ENCODE peak calls at places on chromosomes 2 and 18, in four cellular contexts. Q is transverse colon; T is CD4-positive, alpha-beta memory T cell; I is body of pancreas. X is an unnamed sample. For H3K4me1, the result is how much of the 10 kb centered on the place peaks cover.

GRCh38 chr2:120434909-120435308 is 89.0 kb downstream of the INHBB start:
- DNase-seq in I (no peak), T (no peak), Q (no peak), X (no peak)

GRCh38 chr2:68466361-68466777 is 725 bp downstream of the FBXO48 start:
- DNase-seq in I (no peak), Q (peak), T (peak), X (peak)

GRCh38 chr2:76870011-76870410 is 652.2 kb downstream of the LRRTM4 start:
- DNase-seq in Q (no peak), I (no peak), T (no peak), X (peak)

GRCh38 chr2:218387369-218388194 is 5.5 kb downstream of the SLC11A1 start:
- DNase-seq in I (peak), Q (peak), T (no peak), X (peak)

GRCh38 chr2:70116936-70117554 is 29.8 kb downstream of the PCBP1 start:
- DNase-seq in T (no peak), I (no peak), Q (no peak), X (no peak)

GRCh38 chr2:105919191-105919811 is 174.6 kb downstream of the NCK2 start:
- DNase-seq in T (no peak), Q (peak), I (peak), X (peak)

GRCh38 chr2:239800785-239801184 is 224.4 kb downstream of the NDUFA10 start:
- DNase-seq in Q (no peak), T (no peak), I (no peak), X (no peak)

GRCh38 chr2:164954954-164955701 is at the start of gene SLC38A11:
- DNase-seq in Q (peak), I (peak), T (no peak), X (peak)

GRCh38 chr18:42137671-42138375 is 182.8 kb downstream of the PIK3C3 start:
- DNase-seq in T (no peak), I (no peak), Q (no peak), X (no peak)

GRCh38 chr2:45874324-45874723 is 222.8 kb downstream of the PRKCE start:
- DNase-seq in Q (peak), I (peak), T (no peak), X (no peak)

GRCh38 chr2:58973831-58974281 is 732.7 kb upstream of the FANCL start:
- DNase-seq in T (no peak), Q (no peak), I (no peak), X (peak)

GRCh38 chr18:23196119-23197004 is 61.1 kb downstream of the CABLES1 start:
- DNase-seq in Q (no peak), I (no peak), T (no peak), X (peak)

GRCh38 chr2:132416080-132416911 is at the start of gene GPR39:
- DNase-seq in I (peak), Q (peak), T (no peak), X (peak)

GRCh38 chr2:112665113-112665780 is 19.5 kb downstream of the SLC20A1 start:
- DNase-seq in Q (no peak), I (no peak), T (no peak), X (no peak)

GRCh38 chr18:24584205-24584604 is 123.8 kb downstream of the HRH4 start:
- DNase-seq in T (no peak), I (no peak), Q (no peak), X (no peak)

GRCh38 chr18:75241705-75242104 is 31.1 kb downstream of the TSHZ1 start:
- DNase-seq in I (no peak), T (no peak), Q (no peak), X (no peak)

GRCh38 chr18:40382191-40382590 is 1572.8 kb upstream of the PIK3C3 start:
- DNase-seq in I (no peak), Q (no peak), T (no peak), X (no peak)

GRCh38 chr2:137924019-137924418 is 40.3 kb upstream of the HNMT start:
- DNase-seq in Q (no peak), I (no peak), T (no peak), X (no peak)

GRCh38 chr2:40367652-40368051 is 84.2 kb downstream of the SLC8A1 start:
- DNase-seq in I (no peak), T (no peak), Q (no peak), X (no peak)

GRCh38 chr2:31440764-31441163 is 26.2 kb upstream of the XDH start:
- DNase-seq in I (no peak), T (no peak), Q (no peak), X (no peak)

GRCh38 chr18:44895176-44895798 is 214.6 kb downstream of the SETBP1 start:
- DNase-seq in I (peak), Q (peak), T (no peak), X (peak)

GRCh38 chr2:202574541-202574940 is 60.2 kb upstream of the FAM117B start:
- DNase-seq in T (no peak), Q (no peak), I (no peak), X (no peak)

GRCh38 chr2:10709290-10709939 is 12.0 kb upstream of the ATP6V1C2 start:
- DNase-seq in I (no peak), T (no peak), Q (peak), X (peak)

GRCh38 chr2:84481702-84482101 is 22.6 kb upstream of the SUCLG1 start:
- DNase-seq in Q (no peak), T (peak), I (no peak), X (no peak)

GRCh38 chr2:160375037-160375436 is 118.6 kb downstream of the RBMS1 start:
- DNase-seq in T (no peak), I (no peak), Q (no peak), X (no peak)

GRCh38 chr18:49640741-49641140 is 78.9 kb downstream of the LIPG start:
- DNase-seq in Q (no peak), T (no peak), I (no peak), X (no peak)

GRCh38 chr2:25207078-25207545 is 38.7 kb upstream of the POMC start:
- DNase-seq in I (no peak), Q (no peak), T (no peak), X (no peak)

GRCh38 chr2:169091761-169092523 is 22.6 kb downstream of the DHRS9 start:
- DNase-seq in T (no peak), Q (peak), I (peak), X (no peak)

GRCh38 chr2:212928681-212929080 is 222.7 kb downstream of the IKZF2 start:
- DNase-seq in I (no peak), Q (no peak), T (no peak), X (no peak)

GRCh38 chr2:197598450-197598849 is 76.9 kb downstream of the RFTN2 start:
- DNase-seq in I (no peak), Q (no peak), T (no peak), X (no peak)

GRCh38 chr18:26549486-26550435 is 1.4 kb upstream of the KCTD1 start:
- DNase-seq in I (peak), T (no peak), Q (peak), X (peak)

GRCh38 chr2:233065954-233066470 is 5.9 kb downstream of the INPP5D start:
- DNase-seq in I (no peak), Q (no peak), T (no peak), X (no peak)

GRCh38 chr18:36355511-36355910 is 58.0 kb downstream of the FHOD3 start:
- DNase-seq in I (no peak), T (no peak), Q (no peak), X (no peak)

GRCh38 chr2:73291461-73292315 is 1.7 kb downstream of the EGR4 start:
- DNase-seq in I (no peak), Q (no peak), T (no peak), X (no peak)

DNA sequence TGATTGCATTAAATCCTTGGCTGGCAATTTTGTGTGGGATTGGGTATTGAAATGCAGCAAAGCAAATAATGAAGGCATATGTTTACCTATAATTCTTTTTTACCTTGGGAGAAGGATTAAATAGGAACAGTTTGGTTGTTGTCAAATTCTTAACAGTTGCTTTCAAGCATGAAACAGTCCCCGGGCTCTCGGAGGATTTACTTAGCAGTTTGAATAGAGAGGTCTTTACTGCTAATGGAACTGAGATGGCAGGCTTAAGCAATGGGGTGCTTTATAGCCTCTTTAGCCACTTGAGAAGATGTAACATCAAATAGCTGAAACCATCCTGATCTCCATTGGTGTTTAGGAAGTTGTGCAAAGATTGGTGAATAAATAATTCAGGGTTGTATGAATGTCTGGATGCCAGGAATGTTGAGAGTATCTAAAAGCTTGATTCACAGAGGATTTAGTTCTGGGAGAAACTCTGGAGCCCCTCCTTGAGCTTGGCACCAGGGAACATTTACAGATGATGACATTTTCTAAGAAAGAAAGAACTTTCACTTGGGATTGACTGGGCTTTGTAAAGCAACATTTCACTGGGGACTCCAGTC is 51.8 kb downstream of the PTPRM start:
- DNase-seq in Q (no peak), I (no peak), T (no peak), X (no peak)
- H3K4me1 ChIP-seq in Q (under half), I (under half), T (under half), X (under half)

DNA sequence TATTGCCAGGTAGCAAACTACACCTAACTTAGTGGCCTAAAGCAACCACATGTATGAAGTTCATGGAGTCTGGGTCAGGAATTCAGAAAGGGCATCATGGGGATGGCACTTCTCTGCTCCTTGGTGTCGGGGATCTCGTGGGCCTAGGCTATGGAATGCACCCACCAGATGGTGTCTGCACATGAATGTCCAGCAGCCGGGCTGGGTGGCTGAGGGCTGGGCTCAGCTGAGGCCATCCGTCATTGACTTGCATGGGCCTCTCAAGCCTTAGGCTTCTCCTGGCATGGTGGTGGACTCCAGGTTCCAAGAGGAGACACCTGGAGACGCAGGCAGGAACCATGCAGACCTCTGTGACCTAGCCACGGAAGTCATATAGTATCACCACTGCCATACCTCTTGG is 26.0 kb upstream of the RPL31 start:
- DNase-seq in T (no peak), Q (no peak), I (no peak), X (no peak)
- H3K4me1 ChIP-seq in T (under half), Q (under half), I (under half), X (under half)

DNA sequence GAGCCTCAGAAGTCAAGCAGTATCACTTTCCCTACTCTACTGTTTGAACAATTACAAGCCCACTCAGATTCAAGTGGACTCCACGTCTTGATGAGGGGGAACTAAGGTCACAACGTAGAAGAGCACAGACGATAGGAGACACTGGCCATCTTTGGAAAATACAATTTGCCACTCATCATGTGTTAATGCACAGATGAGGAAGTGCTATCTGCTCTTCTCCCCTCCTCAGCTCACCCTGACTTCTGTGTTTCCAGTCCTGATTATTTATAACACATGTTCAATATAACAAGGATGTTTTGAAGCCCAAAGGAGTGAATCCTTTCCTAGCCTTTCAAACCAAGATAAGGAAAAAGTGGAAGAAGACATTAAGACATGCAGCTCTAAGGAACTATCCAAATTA is 76.1 kb upstream of the CYP1B1 start:
- DNase-seq in Q (no peak), T (no peak), I (no peak), X (no peak)
- H3K4me1 ChIP-seq in Q (under half), T (under half), I (under half), X (under half)

GRCh38 chr18:9924371-9924943 is 10.6 kb downstream of the VAPA start:
- DNase-seq in Q (no peak), I (no peak), T (no peak), X (no peak)
- H3K4me1 ChIP-seq in Q (half or more), I (half or more), T (half or more), X (under half)

GRCh38 chr2:152409691-152410597 is 75.0 kb downstream of the FMNL2 start:
- DNase-seq in T (no peak), I (peak), Q (no peak), X (no peak)
- H3K4me1 ChIP-seq in T (under half), I (half or more), Q (under half), X (under half)

DNA sequence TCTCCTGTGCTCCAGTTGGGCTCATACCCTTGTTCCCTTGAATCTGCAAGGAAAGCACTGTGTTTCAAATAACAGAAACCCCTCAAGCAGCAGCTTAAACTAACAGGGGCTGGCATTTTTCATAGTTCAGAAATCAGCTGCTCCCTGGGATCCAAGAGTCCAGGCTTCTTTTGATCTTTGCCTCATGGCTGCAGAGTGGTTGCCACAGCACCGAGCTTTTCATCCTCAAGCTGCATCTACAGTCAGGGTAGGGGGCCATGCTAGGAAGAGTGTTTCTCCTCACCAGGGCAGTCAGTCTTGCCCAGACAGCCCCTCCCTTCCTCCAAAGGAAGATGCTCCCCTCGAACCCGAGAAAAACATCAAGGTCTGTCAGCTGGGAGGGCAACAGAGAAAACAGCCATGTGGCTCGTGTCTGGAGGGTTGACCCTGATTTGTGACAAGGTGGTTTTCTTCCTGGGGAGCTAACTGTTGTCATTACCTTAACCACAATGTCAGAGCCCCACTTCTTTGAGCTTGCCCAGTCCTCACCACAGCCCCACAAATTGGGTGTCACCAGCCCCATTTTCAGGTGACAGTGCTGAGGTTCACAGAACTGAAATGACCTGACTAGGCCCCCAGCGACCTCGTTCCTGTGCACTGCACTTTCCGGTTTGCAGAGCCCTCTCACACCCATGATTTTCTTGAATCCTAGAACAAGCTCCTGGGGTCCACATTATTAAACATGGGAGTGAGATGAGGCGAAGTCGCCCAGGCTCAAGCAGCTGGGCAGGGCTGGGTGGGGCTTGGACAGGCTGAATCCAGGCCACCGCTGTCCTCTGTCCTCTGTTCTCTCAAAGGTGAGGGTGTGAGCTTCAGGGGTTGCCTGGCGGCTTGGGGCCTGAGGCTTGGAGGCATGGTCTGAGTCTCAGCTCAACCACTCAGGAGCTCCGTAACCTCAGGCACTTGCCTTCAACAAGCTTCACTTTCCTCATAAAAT is 21.9 kb downstream of the ATOH8 start:
- DNase-seq in Q (no peak), T (no peak), I (no peak), X (no peak)
- H3K4me1 ChIP-seq in Q (under half), T (under half), I (under half), X (under half)

DNA sequence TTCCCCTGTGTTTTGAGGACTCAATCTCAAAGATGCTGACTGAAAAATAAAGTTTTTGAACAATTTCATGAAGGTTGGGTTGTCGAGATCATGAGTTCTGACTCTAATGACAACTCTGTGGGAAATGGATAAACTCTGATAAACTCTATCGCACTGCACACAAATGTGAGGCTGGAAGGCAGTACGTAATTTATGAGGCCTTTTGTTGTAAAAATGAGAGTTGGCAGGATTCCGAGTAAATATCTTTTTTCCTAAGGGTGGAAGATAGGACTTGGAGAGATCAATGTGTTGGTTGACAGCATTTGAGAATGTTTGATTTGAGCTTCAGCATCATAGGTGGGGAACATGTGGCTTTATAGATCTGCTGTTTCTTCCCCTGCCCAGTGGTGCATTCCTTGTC is 90.4 kb downstream of the SPTBN1 start:
- DNase-seq in I (no peak), T (no peak), Q (no peak), X (no peak)
- H3K4me1 ChIP-seq in I (under half), T (under half), Q (half or more), X (under half)

GRCh38 chr2:19544020-19544383 is 185.6 kb upstream of the OSR1 start:
- DNase-seq in I (no peak), T (no peak), Q (no peak), X (no peak)

GRCh38 chr2:19543271-19544019 is 185.0 kb upstream of the OSR1 start:
- DNase-seq in T (no peak), Q (no peak), I (no peak), X (no peak)

GRCh38 chr2:19542796-19543195 is 184.4 kb upstream of the OSR1 start:
- DNase-seq in T (no peak), Q (no peak), I (no peak), X (no peak)

GRCh38 chr2:19540739-19541503 is 182.5 kb upstream of the OSR1 start:
- DNase-seq in T (no peak), I (no peak), Q (peak), X (peak)

GRCh38 chr2:19541884-19542283 is 183.5 kb upstream of the OSR1 start:
- DNase-seq in Q (no peak), T (no peak), I (no peak), X (no peak)
- H3K4me1 ChIP-seq in Q (under half), T (under half), I (under half), X (under half)

GRCh38 chr2:30147715-30148611 is 1.2 kb downstream of the YPEL5 start:
- DNase-seq in T (peak), I (peak), Q (peak), X (peak)

GRCh38 chr2:30150786-30151185 is 4.0 kb downstream of the YPEL5 start:
- DNase-seq in T (no peak), Q (no peak), I (no peak), X (no peak)

GRCh38 chr2:30149976-30150375 is 3.2 kb downstream of the YPEL5 start:
- DNase-seq in I (no peak), Q (no peak), T (no peak), X (no peak)

GRCh38 chr2:30148850-30149249 is 2.0 kb downstream of the YPEL5 start:
- DNase-seq in I (no peak), T (peak), Q (no peak), X (no peak)

DNA sequence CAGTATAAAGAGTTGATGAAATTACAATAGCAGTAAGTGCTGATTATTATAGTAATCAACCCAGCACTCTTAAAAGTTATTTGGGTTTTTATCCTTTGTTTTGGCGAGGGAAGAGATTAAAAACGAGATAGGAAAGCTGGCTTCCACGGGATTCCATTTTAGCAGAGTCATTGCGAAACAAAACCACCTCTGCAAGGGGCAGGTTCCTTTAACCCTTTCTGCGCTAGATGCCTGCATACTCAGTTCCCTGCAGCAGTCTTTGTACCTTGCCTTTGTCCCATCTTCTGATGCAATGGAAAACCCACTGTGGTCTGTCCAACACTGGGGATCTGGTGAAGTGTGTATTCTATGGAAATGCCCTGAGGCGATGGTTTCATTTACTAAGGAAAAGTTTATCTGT is 2.7 kb downstream of the YPEL5 start:
- DNase-seq in T (peak), Q (no peak), I (no peak), X (peak)
- H3K4me1 ChIP-seq in T (half or more), Q (half or more), I (half or more), X (under half)

DNA sequence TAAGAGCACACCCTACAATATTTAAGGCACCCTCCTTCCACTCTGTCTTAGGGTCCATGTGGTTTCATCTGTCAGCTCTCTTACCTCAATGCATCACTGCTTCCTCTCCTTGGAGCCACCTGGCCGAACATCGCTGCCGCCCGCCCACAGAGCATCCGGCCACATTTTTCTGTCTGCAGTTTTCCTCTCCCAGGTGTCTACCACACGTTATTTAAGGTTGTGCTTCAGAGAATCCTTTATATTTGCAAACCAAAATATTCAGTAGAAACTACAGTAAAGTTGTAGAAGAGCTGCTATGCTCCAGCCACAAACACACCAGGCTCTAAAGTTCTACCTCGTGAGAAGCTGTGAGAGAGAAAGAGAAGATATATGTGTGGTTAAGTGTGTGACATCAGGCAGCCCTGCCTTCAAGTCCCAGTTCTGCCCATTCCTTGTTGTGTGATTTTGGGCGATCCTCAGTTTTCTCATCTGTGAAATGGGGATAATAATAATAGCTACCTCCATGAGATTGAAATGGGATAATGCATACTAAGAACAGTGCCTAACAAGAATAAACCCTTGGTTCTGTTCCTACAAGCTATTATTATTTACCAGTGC is 4.9 kb upstream of the STK17B start:
- DNase-seq in Q (peak), I (no peak), T (peak), X (no peak)
- H3K4me1 ChIP-seq in Q (under half), I (under half), T (half or more), X (under half)